ENCODE peak calls at places on chromosomes 12 and 14, in nine cellular contexts. H, I, U, T, S, B, K, C and O are unnamed samples.

GRCh38 chr12:92899388-92900001 is 29.6 kb downstream of the EEA1 start:
- DNase-seq in H (peak; percentile 98), I (no peak), U (peak; percentile 79), T (no peak), S (no peak), B (peak; percentile 99), K (peak; percentile 8), C (no peak), O (peak; percentile 49)

GRCh38 chr12:67663121-67663520 is 14.6 kb downstream of the DYRK2 start:
- DNase-seq in H (no peak), I (no peak), U (no peak), T (no peak), S (no peak), B (peak; percentile 91), K (no peak), C (no peak), O (no peak)

GRCh38 chr14:23695220-23695999 is 59.2 kb downstream of the DHRS2 start:
- DNase-seq in H (no peak), I (peak; percentile 36), U (peak; percentile 8), T (no peak), S (no peak), B (no peak), K (no peak), C (no peak), O (peak; percentile 77)

GRCh38 chr14:99252940-99253868 is 18.8 kb downstream of the BCL11B start:
- DNase-seq in H (no peak), I (no peak), U (no peak), T (no peak), S (peak; percentile 69), B (no peak), K (no peak), C (peak; percentile 44), O (no peak)

GRCh38 chr14:55580401-55581010 is 499 bp downstream of the KTN1 start:
- DNase-seq in H (peak; percentile 43), I (peak; percentile 57), U (peak; percentile 61), T (peak; percentile 59), S (peak; percentile 53), B (peak; percentile 37), K (no peak), C (peak; percentile 81), O (peak; percentile 57)

GRCh38 chr14:74841230-74842207 is 34.4 kb downstream of the PROX2 start:
- DNase-seq in H (no peak), I (no peak), U (no peak), T (no peak), S (peak; percentile 25), B (no peak), K (no peak), C (no peak), O (no peak)

GRCh38 chr14:66383271-66383670 is 102.9 kb upstream of the CCDC196 start:
- DNase-seq in H (no peak), I (no peak), U (no peak), T (no peak), S (no peak), B (no peak), K (no peak), C (no peak), O (peak; percentile 83)

GRCh38 chr12:105580841-105581352 is 250.4 kb downstream of the C12orf75 start:
- DNase-seq in H (peak; percentile 59), I (no peak), U (no peak), T (no peak), S (no peak), B (no peak), K (no peak), C (no peak), O (peak; percentile 91)

GRCh38 chr12:114835031-114835430 is 151.1 kb upstream of the TBX3 start:
- DNase-seq in H (peak; percentile 38), I (no peak), U (no peak), T (no peak), S (no peak), B (peak; percentile 87), K (no peak), C (no peak), O (no peak)